ENCODE peak calls at places on chromosome 17, in four cellular contexts. N, U, A and G are unnamed samples.

GRCh38 chr17:65515512-65515911 is 45.9 kb downstream of the AXIN2 start:
- DNase-seq in N (no peak), U (no peak), A (no peak), G (no peak)

GRCh38 chr17:72342582-72343527 is 222.0 kb downstream of the SOX9 start:
- DNase-seq in N (no peak), U (no peak), A (no peak), G (no peak)

GRCh38 chr17:1714980-1715802 is 5.0 kb upstream of the TLCD2 start:
- DNase-seq in N (peak; percentile 96), U (no peak), A (no peak), G (peak; percentile 45)

GRCh38 chr17:4658478-4659305 is 17.2 kb upstream of the ALOX15 start:
- DNase-seq in N (no peak), U (no peak), A (no peak), G (no peak)

GRCh38 chr17:39573447-39574298 is 34.0 kb downstream of the NEUROD2 start:
- DNase-seq in N (peak; percentile 62), U (no peak), A (no peak), G (peak; percentile 11)

GRCh38 chr17:48626470-48627241 is 498 bp upstream of the HOXB9 start:
- DNase-seq in N (no peak), U (no peak), A (no peak), G (no peak)

GRCh38 chr17:73397856-73398540 is 86.2 kb upstream of the CDC42EP4 start:
- DNase-seq in N (no peak), U (no peak), A (no peak), G (no peak)

GRCh38 chr17:43094129-43094834 is 30.9 kb downstream of the BRCA1 start:
- DNase-seq in N (no peak), U (no peak), A (no peak), G (no peak)

GRCh38 chr17:74877592-74878543 is 5.1 kb upstream of the FDXR start:
- DNase-seq in N (peak; percentile 88), U (no peak), A (no peak), G (no peak)

GRCh38 chr17:40978752-40979151 is 5.4 kb downstream of the KRT40 start:
- DNase-seq in N (no peak), U (no peak), A (no peak), G (no peak)

GRCh38 chr17:29212681-29213121 is 32.5 kb upstream of the MYO18A start:
- DNase-seq in N (no peak), U (no peak), A (no peak), G (no peak)

GRCh38 chr17:67585077-67585602 is 132.6 kb upstream of the NOL11 start:
- DNase-seq in N (peak; percentile 32), U (no peak), A (no peak), G (no peak)

GRCh38 chr17:4584125-4584834 is at the start of gene SMTNL2:
- DNase-seq in N (no peak), U (no peak), A (no peak), G (no peak)

GRCh38 chr17:62652251-62653001 is 25.0 kb downstream of the MRC2 start:
- DNase-seq in N (peak; percentile 48), U (peak; percentile 16), A (peak; percentile 16), G (peak; percentile 8)

GRCh38 chr17:81165246-81166032 is at the start of gene PVALEF:
- DNase-seq in N (no peak), U (no peak), A (no peak), G (no peak)

GRCh38 chr17:72886622-72887021 is 205.9 kb downstream of the SLC39A11 start:
- DNase-seq in N (no peak), U (no peak), A (no peak), G (no peak)